ENCODE peak calls at places on chromosomes 5 and 9, in ten cellular contexts. K is cardiac muscle cell; B is upper lobe of right lung; L is brain microvascular endothelial cell; T is WERI-Rb-1; Q is Peyer's patch; V is naive thymus-derived CD4-positive, alpha-beta T cell; O is IMR-90; G is psoas muscle; N is PC-9. R is an unnamed sample. For H3K36me3, the result is how much of the 10 kb centered on the place peaks cover.

GRCh38 chr5:54388411-54388810 is 67.1 kb upstream of the HSPB3 start:
- DNase-seq in K (peak), B (no peak), L (no peak), T (no peak), Q (no peak), V (no peak), O (no peak), G (no peak), N (no peak), R (no peak)

GRCh38 chr9:12693141-12693540 is at the start of gene TYRP1:
- DNase-seq in K (no peak), B (no peak), L (no peak), T (peak), Q (no peak), V (no peak), O (no peak), G (no peak), N (no peak), R (no peak)

GRCh38 chr5:135221696-135222095 is 177.3 kb downstream of the MACROH2A1 start:
- DNase-seq in K (no peak), B (peak), L (no peak), T (peak), Q (peak), V (no peak), O (no peak), G (no peak), N (no peak), R (no peak)

GRCh38 chr5:64666058-64666457 is 24.2 kb upstream of the SHISAL2B start:
- DNase-seq in K (peak), B (no peak), L (peak), T (no peak), Q (no peak), V (no peak), O (peak), G (no peak), N (no peak), R (no peak)

GRCh38 chr5:16064135-16064893 is 115.3 kb downstream of the MARCHF11 start:
- DNase-seq in K (no peak), B (no peak), L (no peak), T (no peak), Q (no peak), V (no peak), O (no peak), G (no peak), N (no peak), R (no peak)

GRCh38 chr5:144125163-144125726 is 45.2 kb downstream of the YIPF5 start:
- DNase-seq in K (peak), B (no peak), L (no peak), T (no peak), Q (no peak), V (no peak), O (peak), G (no peak), N (no peak), R (no peak)

GRCh38 chr9:99796231-99796630 is 25.5 kb upstream of the NR4A3 start:
- DNase-seq in K (no peak), B (no peak), L (no peak), T (no peak), Q (no peak), V (no peak), O (no peak), G (no peak), N (no peak), R (no peak)

GRCh38 chr9:21470126-21470525 is 12.0 kb downstream of the IFNE start:
- DNase-seq in K (no peak), B (no peak), L (no peak), T (no peak), Q (no peak), V (no peak), O (no peak), G (no peak), N (no peak), R (no peak)

GRCh38 chr9:127754761-127755557 is 19.9 kb upstream of the TOR2A start:
- DNase-seq in K (no peak), B (no peak), L (no peak), T (peak), Q (no peak), V (no peak), O (no peak), G (no peak), N (no peak), R (no peak)

GRCh38 chr9:135618866-135619598 is 20.3 kb downstream of the GLT6D1 start:
- DNase-seq in K (no peak), B (no peak), L (no peak), T (no peak), Q (no peak), V (no peak), O (no peak), G (no peak), N (no peak), R (no peak)

GRCh38 chr5:93677344-93678021 is 63.9 kb downstream of the POU5F2 start:
- DNase-seq in K (peak), B (no peak), L (peak), T (peak), Q (no peak), V (no peak), O (peak), G (peak), N (peak), R (no peak)

GRCh38 chr5:163347671-163348070 is 89.7 kb upstream of the CCNG1 start:
- DNase-seq in K (peak), B (no peak), L (peak), T (peak), Q (no peak), V (peak), O (peak), G (no peak), N (peak), R (peak)

GRCh38 chr9:95939472-95939871 is 64.0 kb downstream of the ERCC6L2 start:
- DNase-seq in K (no peak), B (no peak), L (no peak), T (no peak), Q (no peak), V (no peak), O (no peak), G (no peak), N (no peak), R (no peak)

GRCh38 chr9:95936579-95937075 is 61.1 kb downstream of the ERCC6L2 start:
- DNase-seq in K (no peak), B (no peak), L (no peak), T (no peak), Q (no peak), V (no peak), O (no peak), G (no peak), N (no peak), R (no peak)

GRCh38 chr9:95935861-95936578 is 60.5 kb downstream of the ERCC6L2 start:
- DNase-seq in K (no peak), B (no peak), L (no peak), T (no peak), Q (no peak), V (no peak), O (no peak), G (no peak), N (no peak), R (no peak)

GRCh38 chr9:95938724-95939123 is 63.2 kb downstream of the ERCC6L2 start:
- DNase-seq in K (no peak), B (no peak), L (no peak), T (no peak), Q (no peak), V (no peak), O (no peak), G (no peak), N (no peak), R (no peak)

GRCh38 chr9:95937131-95937530 is 61.6 kb downstream of the ERCC6L2 start:
- DNase-seq in K (no peak), B (no peak), L (no peak), T (no peak), Q (no peak), V (no peak), O (no peak), G (no peak), N (no peak), R (no peak)
- H3K27ac ChIP-seq in K (no peak), B (no peak), L (no peak), T (peak), Q (no peak), V (no peak), O (no peak), G (no peak), N (no peak), R (no peak)

GRCh38 chr5:71482132-71482531 is 26.7 kb downstream of the BDP1 start:
- DNase-seq in K (peak), B (no peak), L (peak), T (no peak), Q (no peak), V (no peak), O (peak), G (no peak), N (peak), R (no peak)
- H3K36me3 ChIP-seq in K (under half), B (half or more), L (under half), T (half or more), Q (under half), V (under half), O (under half), G (under half), N (under half), R (half or more)

DNA sequence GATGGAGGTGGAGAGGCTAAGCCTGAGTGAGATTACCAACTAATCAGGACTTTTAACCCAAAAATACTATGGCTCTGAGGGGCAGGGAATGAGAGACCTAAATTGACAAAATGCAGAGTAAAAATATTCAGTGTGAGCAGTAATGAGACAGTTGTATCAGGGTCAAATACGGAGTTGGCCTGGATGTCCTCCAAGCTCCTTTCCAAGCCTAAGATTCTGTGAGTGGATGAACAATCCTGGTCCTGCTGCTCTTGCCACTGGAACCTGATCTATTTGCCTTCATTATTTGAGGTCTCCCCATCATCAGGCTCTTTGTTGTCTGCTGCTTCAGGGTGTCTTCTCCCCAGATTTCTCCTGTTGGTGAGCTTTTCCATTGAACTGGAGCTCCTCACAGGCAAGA is 1.1 kb downstream of the PDCD1LG2 start:
- DNase-seq in K (no peak), B (no peak), L (no peak), T (no peak), Q (no peak), V (no peak), O (no peak), G (no peak), N (no peak), R (no peak)
- H3K27ac ChIP-seq in K (no peak), B (no peak), L (no peak), T (no peak), Q (peak), V (no peak), O (peak), G (no peak), N (peak), R (no peak)

GRCh38 chr9:10661994-10662393 is 49.2 kb upstream of the PTPRD start:
- DNase-seq in K (no peak), B (no peak), L (no peak), T (no peak), Q (no peak), V (no peak), O (no peak), G (no peak), N (no peak), R (no peak)
- H3K36me3 ChIP-seq in K (under half), B (under half), L (under half), T (under half), Q (under half), V (under half), O (under half), G (under half), N (under half), R (under half)

DNA sequence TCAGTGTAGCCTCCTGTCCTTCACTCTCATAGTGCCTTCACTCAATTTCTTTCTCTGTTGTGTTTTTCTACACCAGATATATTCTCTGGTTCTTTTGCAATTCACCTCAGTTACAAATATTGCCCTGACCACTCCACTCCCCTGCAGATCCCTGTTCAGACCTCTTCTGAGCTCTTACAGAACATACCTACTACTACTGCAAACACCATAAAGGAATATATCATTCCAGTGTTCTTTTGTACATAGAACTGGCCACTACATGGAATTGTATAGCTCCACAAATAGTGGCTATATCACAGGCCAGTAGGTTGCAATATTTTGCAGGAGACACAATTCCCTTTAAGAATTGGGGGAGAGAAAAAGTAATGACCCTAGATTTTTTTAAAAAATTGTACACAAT is 21.0 kb downstream of the ALDH1A1 start:
- DNase-seq in K (no peak), B (no peak), L (no peak), T (no peak), Q (no peak), V (no peak), O (no peak), G (no peak), N (no peak), R (no peak)
- H3K27ac ChIP-seq in K (no peak), B (no peak), L (no peak), T (no peak), Q (no peak), V (no peak), O (no peak), G (no peak), N (no peak), R (no peak)

R was measured in CD4-positive, CD25-positive, alpha-beta regulatory T cell.